ENCODE peak calls at places on chromosome 13, in eight cellular contexts. Z, D, O, Q, N, W, S and Y are unnamed samples.

GRCh38 chr13:65932587-65933239 is 1297.4 kb downstream of the PCDH9 start:
- DNase-seq in O (no peak), S (no peak), W (no peak), D (no peak), Z (no peak), Q (no peak), N (no peak), Y (no peak)

GRCh38 chr13:44221657-44222056 is 152.0 kb upstream of the SERP2 start:
- DNase-seq in W (no peak), Q (no peak), S (no peak), N (no peak), O (no peak), Z (no peak), D (no peak), Y (no peak)

GRCh38 chr13:48580185-48580803 is 47.4 kb upstream of the RCBTB2 start:
- DNase-seq in Q (peak; percentile 93), S (peak; percentile 63), D (peak; percentile 78), W (peak; percentile 60), O (peak; percentile 77), Z (peak; percentile 85), N (peak; percentile 87), Y (peak; percentile 71)

GRCh38 chr13:96112936-96113335 is 23.0 kb downstream of the HS6ST3 start:
- DNase-seq in N (no peak), Q (no peak), O (no peak), S (no peak), W (no peak), Z (no peak), D (no peak), Y (no peak)

GRCh38 chr13:111572956-111573355 is 252.5 kb downstream of the TEX29 start:
- DNase-seq in N (no peak), Q (no peak), D (no peak), Z (peak; percentile 90), O (peak; percentile 78), S (no peak), W (no peak), Y (no peak)

GRCh38 chr13:39313721-39314120 is 275.5 kb downstream of the NHLRC3 start:
- DNase-seq in Z (no peak), S (no peak), O (no peak), W (no peak), D (no peak), N (no peak), Q (no peak), Y (no peak)

GRCh38 chr13:114166381-114167131 is 12.5 kb upstream of the CFAP97D2 start:
- DNase-seq in W (peak; percentile 62), D (no peak), Z (no peak), O (no peak), S (no peak), N (peak; percentile 34), Q (no peak), Y (no peak)

GRCh38 chr13:107301724-107302374 is 733.9 kb upstream of the ARGLU1 start:
- DNase-seq in O (no peak), Q (no peak), Z (no peak), W (no peak), D (peak; percentile 44), S (no peak), N (no peak), Y (peak; percentile 73)

GRCh38 chr13:51453959-51454703 is 1.3 kb upstream of the INTS6 start:
- DNase-seq in O (no peak), S (no peak), W (peak; percentile 24), Z (no peak), N (peak; percentile 29), Q (no peak), D (no peak), Y (peak; percentile 14)

GRCh38 chr13:64819081-64819480 is 2411.1 kb downstream of the PCDH9 start:
- DNase-seq in O (no peak), Z (no peak), D (peak; percentile 25), N (no peak), S (no peak), W (no peak), Q (peak; percentile 45), Y (no peak)

GRCh38 chr13:101626925-101627555 is 174.6 kb downstream of the ITGBL1 start:
- DNase-seq in D (no peak), Z (no peak), O (no peak), W (no peak), S (no peak), Q (peak; percentile 41), N (no peak), Y (no peak)

GRCh38 chr13:25742220-25742619 is 309.6 kb downstream of the SHISA2 start:
- DNase-seq in S (no peak), N (no peak), W (no peak), O (no peak), Z (no peak), D (no peak), Q (no peak), Y (no peak)

GRCh38 chr13:90414691-90415596 is 932.5 kb upstream of the MIR17HG start:
- DNase-seq in Q (no peak), W (no peak), N (no peak), S (no peak), O (no peak), D (peak; percentile 70), Z (no peak), Y (no peak)

GRCh38 chr13:21234537-21234936 is 58.1 kb downstream of the MRPL57 start:
- DNase-seq in Z (no peak), S (no peak), O (no peak), Q (no peak), N (peak; percentile 16), D (no peak), W (no peak), Y (peak; percentile 62)

GRCh38 chr13:45328661-45329105 is 12.3 kb downstream of the TPT1 start:
- DNase-seq in Z (no peak), W (no peak), Q (no peak), N (no peak), D (peak; percentile 88), O (no peak), S (no peak), Y (no peak)

GRCh38 chr13:40336228-40337221 is 329.9 kb downstream of the FOXO1 start:
- DNase-seq in Z (peak; percentile 43), S (no peak), D (no peak), W (no peak), N (no peak), O (peak; percentile 72), Q (no peak), Y (no peak)

GRCh38 chr13:36666482-36667264 is 7.1 kb upstream of the SERTM1 start:
- DNase-seq in W (no peak), Z (no peak), N (no peak), S (no peak), O (no peak), Q (peak; percentile 35), D (no peak), Y (no peak)

GRCh38 chr13:97043302-97043701 is 49.0 kb upstream of the OXGR1 start:
- DNase-seq in O (no peak), S (no peak), Z (no peak), Q (no peak), W (no peak), N (no peak), D (peak; percentile 85), Y (no peak)

GRCh38 chr13:101623469-101624209 is 171.2 kb downstream of the ITGBL1 start:
- DNase-seq in Z (no peak), N (no peak), D (no peak), W (no peak), Q (no peak), S (no peak), O (no peak), Y (no peak)

GRCh38 chr13:107239213-107239612 is 671.3 kb upstream of the ARGLU1 start:
- DNase-seq in N (no peak), Q (no peak), D (no peak), O (no peak), W (no peak), Z (no peak), S (no peak), Y (no peak)

GRCh38 chr13:45518525-45519235 is 53.9 kb downstream of the COG3 start:
- DNase-seq in Q (no peak), Z (no peak), O (no peak), N (no peak), W (no peak), S (no peak), D (peak; percentile 48), Y (no peak)

GRCh38 chr13:100512422-100512821 is 76.2 kb downstream of the GGACT start:
- DNase-seq in O (no peak), W (no peak), D (peak; percentile 32), N (no peak), Q (no peak), S (no peak), Z (no peak), Y (no peak)

GRCh38 chr13:31314961-31315360 is 115.2 kb downstream of the B3GLCT start:
- DNase-seq in Z (no peak), Q (no peak), O (no peak), W (no peak), D (no peak), N (no peak), S (no peak), Y (no peak)

GRCh38 chr13:31310356-31310755 is 110.6 kb downstream of the B3GLCT start:
- DNase-seq in N (no peak), W (no peak), S (no peak), Z (no peak), Q (no peak), O (no peak), D (no peak), Y (no peak)

GRCh38 chr13:31310781-31311180 is 111.0 kb downstream of the B3GLCT start:
- DNase-seq in S (no peak), D (no peak), N (peak; percentile 61), Z (no peak), Q (no peak), W (peak; percentile 55), O (no peak), Y (no peak)
- H3K9me3 ChIP-seq in S (peaks cover 62% of the 10 kb centered on the region), D (no peaks in the 10 kb centered on the region), N (no peaks in the 10 kb centered on the region), Z (peaks cover 12% of the 10 kb centered on the region), Q (no peaks in the 10 kb centered on the region), W (peaks cover 35% of the 10 kb centered on the region), O (peaks cover 33% of the 10 kb centered on the region), Y (peaks cover 7% of the 10 kb centered on the region)

GRCh38 chr13:29429496-29429895 is 166.0 kb downstream of the SLC7A1 start:
- DNase-seq in O (no peak), N (no peak), D (peak; percentile 24), S (no peak), W (no peak), Q (no peak), Z (no peak), Y (no peak)
- H3K4me3 ChIP-seq in O (no peak overlapping the region), N (peak overlapping the region; percentile 57), D (peak overlapping the region; percentile 81), S (no peak overlapping the region), W (peak overlapping the region; percentile 67), Q (no peak overlapping the region), Z (peak overlapping the region; percentile 40), Y (no peak overlapping the region)

DNA sequence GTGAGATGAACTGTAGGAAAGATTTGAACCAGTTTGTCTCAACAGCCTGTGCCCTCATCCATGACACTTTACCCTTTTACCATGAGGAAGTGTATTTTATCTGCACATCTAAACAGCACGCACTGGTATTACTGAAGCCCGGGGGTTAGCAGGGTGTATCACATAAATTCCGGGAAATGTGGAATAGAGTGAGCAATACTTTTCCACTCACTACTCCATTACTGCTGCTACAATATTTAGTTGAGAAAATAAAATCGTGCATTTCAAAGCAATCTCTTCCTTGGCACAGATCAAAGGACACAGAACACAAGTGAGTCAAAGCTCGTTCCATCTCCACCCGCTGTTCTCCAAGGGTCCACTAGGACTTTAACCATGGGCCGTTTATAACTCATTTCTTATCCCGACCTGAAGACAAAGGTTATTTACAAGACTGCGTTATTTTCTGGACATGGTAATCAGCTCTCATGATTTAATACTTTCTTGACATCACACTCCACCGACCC is 35.2 kb downstream of the STK24 start:
- DNase-seq in Z (no peak), N (no peak), Q (no peak), W (no peak), O (no peak), D (no peak), S (no peak), Y (peak; percentile 35)
- H3K4me1 ChIP-seq in Z (peaks cover 64% of the 10 kb centered on the region), N (peaks cover 13% of the 10 kb centered on the region), Q (peaks cover 30% of the 10 kb centered on the region), W (peaks cover 97% of the 10 kb centered on the region), O (peaks cover 56% of the 10 kb centered on the region), D (peaks cover 41% of the 10 kb centered on the region), S (no peaks in the 10 kb centered on the region), Y (peaks cover 17% of the 10 kb centered on the region)

GRCh38 chr13:79987323-79987722 is 353.6 kb downstream of the SPRY2 start:
- DNase-seq in W (no peak), Z (no peak), N (no peak), S (no peak), O (no peak), Q (no peak), D (no peak), Y (no peak)
- H3K9me3 ChIP-seq in W (peaks cover 1% of the 10 kb centered on the region), Z (no peaks in the 10 kb centered on the region), N (no peaks in the 10 kb centered on the region), S (no peaks in the 10 kb centered on the region), O (no peaks in the 10 kb centered on the region), Q (peaks cover 4% of the 10 kb centered on the region), D (no peaks in the 10 kb centered on the region), Y (no peaks in the 10 kb centered on the region)